ENCODE peak calls at places on chromosomes 12 and 14, in four cellular contexts. M is IMR-90, C is neural progenitor cell, X is neuronal stem cell. A is an unnamed sample.

GRCh38 chr12:57888407-57889157 is 42.1 kb upstream of the CTDSP2 start:
- DNase-seq in X (no peak), C (peak; percentile 66), M (peak; percentile 76), A (peak; percentile 67)

GRCh38 chr12:121729021-121729420 is 16.5 kb downstream of the TMEM120B start:
- DNase-seq in M (no peak), X (no peak), C (no peak), A (no peak)

GRCh38 chr14:94423465-94424056 is 29.0 kb downstream of the SERPINA11 start:
- DNase-seq in X (peak; percentile 72), C (peak; percentile 89), M (peak; percentile 59), A (peak; percentile 87)

GRCh38 chr12:112978163-112979081 is at the start of gene OAS2:
- DNase-seq in X (no peak), M (peak; percentile 48), C (peak; percentile 14), A (peak; percentile 69)

GRCh38 chr12:46387697-46388096 is 15.1 kb upstream of the SLC38A2 start:
- DNase-seq in X (no peak), M (no peak), C (no peak), A (no peak)

GRCh38 chr12:13950502-13950901 is 30.9 kb downstream of the GRIN2B start:
- DNase-seq in C (peak; percentile 53), X (no peak), M (no peak), A (no peak)

GRCh38 chr14:88895116-88895515 is 70.7 kb downstream of the TTC8 start:
- DNase-seq in X (no peak), C (no peak), M (peak; percentile 80), A (peak; percentile 75)

GRCh38 chr14:59332727-59333126 is 132.5 kb downstream of the GPR135 start:
- DNase-seq in X (no peak), C (no peak), M (peak; percentile 97), A (peak; percentile 90)

GRCh38 chr14:61260939-61261776 is 20.0 kb downstream of the TMEM30B start:
- DNase-seq in C (no peak), M (peak; percentile 90), X (no peak), A (peak; percentile 70)

GRCh38 chr14:63045234-63045611 is at the start of gene KCNH5:
- DNase-seq in M (peak; percentile 46), X (no peak), C (peak; percentile 96), A (peak; percentile 79)

GRCh38 chr14:58772061-58772604 is 134.4 kb downstream of the DACT1 start:
- DNase-seq in M (no peak), C (no peak), X (no peak), A (no peak)

GRCh38 chr12:111780166-111780565 is 13.4 kb downstream of the ALDH2 start:
- DNase-seq in X (no peak), C (no peak), M (no peak), A (no peak)

GRCh38 chr12:33828326-33828725 is 194.0 kb upstream of the ALG10 start:
- DNase-seq in X (no peak), C (no peak), M (no peak), A (no peak)

GRCh38 chr12:127144770-127145169 is 1122.2 kb upstream of the TMEM132C start:
- DNase-seq in X (no peak), C (no peak), M (no peak), A (no peak)

GRCh38 chr12:127145543-127145928 is 1121.4 kb upstream of the TMEM132C start:
- DNase-seq in M (no peak), X (no peak), C (no peak), A (peak; percentile 54)

GRCh38 chr12:127146991-127147718 is 1119.8 kb upstream of the TMEM132C start:
- DNase-seq in M (no peak), X (no peak), C (no peak), A (no peak)

GRCh38 chr12:127147724-127148123 is 1119.2 kb upstream of the TMEM132C start:
- DNase-seq in X (no peak), M (no peak), C (no peak), A (no peak)

GRCh38 chr12:127145929-127146789 is 1120.8 kb upstream of the TMEM132C start:
- DNase-seq in M (peak; percentile 15), C (no peak), X (no peak), A (peak; percentile 87)
- H3K9ac ChIP-seq in M (peak overlapping the region; percentile 65), C (no peak overlapping the region), X (peak overlapping the region; percentile 17), A (peak overlapping the region; percentile 81)

GRCh38 chr12:6157482-6157881 is 33.0 kb upstream of the VWF start:
- DNase-seq in C (no peak), X (no peak), M (no peak), A (no peak)

GRCh38 chr12:6154730-6155459 is 30.4 kb upstream of the VWF start:
- DNase-seq in X (no peak), M (no peak), C (no peak), A (no peak)

GRCh38 chr12:6161124-6161882 is 36.8 kb upstream of the VWF start:
- DNase-seq in M (peak; percentile 92), X (no peak), C (no peak), A (no peak)

GRCh38 chr12:6158749-6159148 is 34.3 kb upstream of the VWF start:
- DNase-seq in C (no peak), X (no peak), M (no peak), A (no peak)

GRCh38 chr12:6158263-6158662 is 33.8 kb upstream of the VWF start:
- DNase-seq in C (no peak), X (no peak), M (no peak), A (no peak)
- H3K9ac ChIP-seq in C (no peak overlapping the region), X (no peak overlapping the region), M (no peak overlapping the region), A (no peak overlapping the region)

DNA sequence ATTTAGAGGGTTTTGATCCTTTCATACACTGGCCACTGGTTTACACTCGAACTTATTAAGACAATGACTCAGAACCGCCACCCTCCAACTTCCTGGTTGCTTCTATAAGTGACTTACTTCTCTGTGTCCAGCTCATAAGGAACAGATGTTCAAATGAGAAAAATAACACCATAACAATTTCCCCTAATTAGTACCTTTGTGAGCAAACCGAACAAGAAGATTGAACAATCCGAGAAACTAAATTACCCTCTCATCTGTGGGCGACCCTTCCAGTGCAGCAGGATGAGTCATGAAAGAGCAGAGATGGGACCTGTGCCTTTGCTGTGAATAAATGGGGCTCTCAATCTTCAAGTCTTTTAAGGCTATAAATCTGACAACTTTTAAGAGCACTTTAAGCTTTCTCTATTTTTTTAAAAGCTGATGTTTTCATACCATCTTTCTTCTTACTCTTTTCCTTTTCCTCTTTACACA is 146.8 kb upstream of the RASSF8 start:
- DNase-seq in X (no peak), M (peak; percentile 36), C (no peak), A (no peak)
- H3K9ac ChIP-seq in X (no peak overlapping the region), M (no peak overlapping the region), C (no peak overlapping the region), A (no peak overlapping the region)

GRCh38 chr14:64447890-64448667 is 17.2 kb upstream of the AKAP5 start:
- DNase-seq in C (no peak), M (no peak), X (no peak), A (peak; percentile 20)

GRCh38 chr14:64444140-64444539 is 21.2 kb upstream of the AKAP5 start:
- DNase-seq in X (no peak), C (no peak), M (no peak), A (no peak)

GRCh38 chr14:64440494-64440893 is 24.8 kb upstream of the AKAP5 start:
- DNase-seq in M (peak; percentile 36), X (no peak), C (no peak), A (peak; percentile 62)

GRCh38 chr14:64442300-64442988 is 22.9 kb upstream of the AKAP5 start:
- DNase-seq in X (no peak), C (no peak), M (no peak), A (no peak)

DNA sequence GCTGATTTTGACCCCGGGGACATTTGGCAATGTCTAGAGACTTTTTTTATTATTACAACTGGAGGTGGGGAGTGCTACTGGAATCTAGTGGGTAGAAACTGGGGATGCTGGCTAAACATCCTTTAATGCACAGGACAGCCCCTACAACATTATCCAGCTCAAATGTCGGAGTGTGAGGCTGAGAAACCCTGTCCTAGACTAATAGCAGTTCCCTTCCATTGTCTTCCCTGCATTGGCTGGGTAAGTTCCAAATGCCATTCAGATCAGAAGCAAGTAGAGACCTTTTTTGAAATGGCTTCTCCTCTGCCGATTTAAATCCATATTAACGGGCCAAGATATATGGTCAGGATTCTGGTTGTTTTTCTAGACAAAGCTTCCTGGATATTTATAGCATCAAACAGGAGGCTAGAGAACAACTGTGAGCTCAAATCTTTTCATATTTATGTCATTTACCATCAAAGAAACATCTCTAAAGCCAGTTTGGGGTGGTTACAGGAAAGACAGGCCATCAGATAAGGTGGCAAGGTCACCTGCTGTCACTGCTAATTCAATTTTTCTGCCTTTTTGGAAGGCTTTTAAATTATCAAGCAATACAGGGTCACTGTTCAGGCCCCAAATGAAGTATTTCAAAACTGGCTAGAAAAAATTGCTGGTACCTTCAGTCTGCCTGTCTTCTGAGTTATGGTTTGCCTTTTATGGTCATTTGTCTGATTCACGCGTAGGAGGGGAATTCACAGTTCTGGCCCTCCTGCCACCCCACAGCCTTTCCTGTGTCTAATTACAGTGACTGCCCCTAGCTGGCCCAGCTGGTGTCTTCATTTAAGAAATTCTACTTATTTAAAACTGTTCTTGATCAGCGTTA is 20.1 kb upstream of the AKAP5 start:
- DNase-seq in X (no peak), C (no peak), M (peak; percentile 77), A (peak; percentile 87)
- H3K9ac ChIP-seq in X (no peak overlapping the region), C (no peak overlapping the region), M (peak overlapping the region; percentile 75), A (peak overlapping the region; percentile 8)

GRCh38 chr12:11769723-11770514 is 120.4 kb downstream of the ETV6 start:
- DNase-seq in M (no peak), C (no peak), X (no peak), A (no peak)

GRCh38 chr12:11771895-11772502 is 122.5 kb downstream of the ETV6 start:
- DNase-seq in M (peak; percentile 69), X (no peak), C (no peak), A (no peak)

GRCh38 chr12:11771356-11771755 is 121.9 kb downstream of the ETV6 start:
- DNase-seq in X (no peak), M (peak; percentile 37), C (no peak), A (no peak)

GRCh38 chr12:11777962-11778361 is 128.5 kb downstream of the ETV6 start:
- DNase-seq in C (no peak), M (no peak), X (no peak), A (no peak)

GRCh38 chr12:11773889-11774677 is 124.6 kb downstream of the ETV6 start:
- DNase-seq in X (no peak), M (no peak), C (no peak), A (no peak)
- H3K9ac ChIP-seq in X (no peak overlapping the region), M (no peak overlapping the region), C (no peak overlapping the region), A (no peak overlapping the region)

GRCh38 chr14:24881496-24881895 is 168.5 kb downstream of the STXBP6 start:
- DNase-seq in X (no peak), C (no peak), M (peak; percentile 5), A (no peak)

GRCh38 chr14:24888532-24888931 is 161.4 kb downstream of the STXBP6 start:
- DNase-seq in X (no peak), M (no peak), C (no peak), A (no peak)

GRCh38 chr14:24883571-24883970 is 166.4 kb downstream of the STXBP6 start:
- DNase-seq in C (no peak), M (no peak), X (no peak), A (peak; percentile 58)

GRCh38 chr14:24887623-24888304 is 162.2 kb downstream of the STXBP6 start:
- DNase-seq in C (no peak), X (no peak), M (peak; percentile 24), A (no peak)

GRCh38 chr14:24885410-24885913 is 164.5 kb downstream of the STXBP6 start:
- DNase-seq in X (no peak), C (no peak), M (no peak), A (no peak)
- H3K9ac ChIP-seq in X (no peak overlapping the region), C (no peak overlapping the region), M (no peak overlapping the region), A (no peak overlapping the region)

GRCh38 chr12:93135286-93136239 is 206.5 kb upstream of the EEA1 start:
- DNase-seq in M (peak; percentile 57), X (no peak), C (no peak), A (peak; percentile 83)
- H3K9ac ChIP-seq in M (peak overlapping the region; percentile 10), X (no peak overlapping the region), C (no peak overlapping the region), A (no peak overlapping the region)

A was measured in adipocyte.